ENCODE peak calls at places on chromosomes 7 and 10, in four cellular contexts. U is WTC11, E is K562, Y is H1. I is an unnamed sample.

GRCh38 chr7:35003679-35004278 is 33.5 kb downstream of the DPY19L1 start:
- DNase-seq in Y (no peak), E (peak), U (no peak), I (no peak)

GRCh38 chr7:5302577-5302976 is 19.8 kb downstream of the SLC29A4 start:
- DNase-seq in U (no peak), Y (no peak), E (no peak), I (no peak)

GRCh38 chr7:32163141-32163806 is 93.1 kb upstream of the PDE1C start:
- DNase-seq in U (no peak), E (no peak), Y (no peak), I (peak)

GRCh38 chr10:59362184-59362966 is at the start of gene FAM13C:
- DNase-seq in U (peak), E (no peak), Y (peak), I (peak)

GRCh38 chr10:34407227-34407626 is 407.9 kb downstream of the PARD3 start:
- DNase-seq in Y (no peak), E (no peak), U (no peak), I (peak)

GRCh38 chr10:24882047-24882698 is 70.2 kb downstream of the PRTFDC1 start:
- DNase-seq in Y (no peak), E (no peak), U (no peak), I (no peak)

GRCh38 chr7:31122649-31123058 is 70.5 kb downstream of the ADCYAP1R1 start:
- DNase-seq in Y (peak), E (peak), U (peak), I (peak)

GRCh38 chr7:142934056-142934455 is 510 bp upstream of the TRPV5 start:
- DNase-seq in E (no peak), U (no peak), Y (no peak), I (no peak)

GRCh38 chr7:37081436-37081835 is 357.1 kb upstream of the AOAH start:
- DNase-seq in Y (no peak), U (no peak), E (no peak), I (no peak)

GRCh38 chr10:34333513-34333912 is 481.6 kb downstream of the PARD3 start:
- DNase-seq in E (no peak), Y (no peak), U (no peak), I (no peak)

GRCh38 chr7:38600746-38601145 is 30.4 kb downstream of the AMPH start:
- DNase-seq in U (no peak), Y (no peak), E (no peak), I (no peak)

GRCh38 chr10:119688033-119688508 is 36.9 kb downstream of the BAG3 start:
- DNase-seq in Y (peak), E (no peak), U (no peak), I (no peak)

GRCh38 chr10:114526497-114527238 is 122.4 kb upstream of the AFAP1L2 start:
- DNase-seq in Y (peak), U (peak), E (no peak), I (peak)

GRCh38 chr10:110273474-110273873 is 31.2 kb downstream of the SMNDC1 start:
- DNase-seq in U (no peak), E (no peak), Y (no peak), I (no peak)

GRCh38 chr7:48139461-48139860 is 31.8 kb upstream of the ABCA13 start:
- DNase-seq in Y (no peak), U (peak), E (no peak), I (no peak)

GRCh38 chr7:80018941-80019808 is 115.5 kb upstream of the GNAI1 start:
- DNase-seq in Y (peak), E (peak), U (peak), I (peak)

GRCh38 chr7:127114739-127115265 is 137.9 kb downstream of the GRM8 start:
- DNase-seq in Y (no peak), U (no peak), E (no peak), I (no peak)

GRCh38 chr10:54799491-54799890 is 1.5 kb downstream of the PCDH15 start:
- DNase-seq in Y (no peak), U (no peak), E (no peak), I (no peak)

GRCh38 chr7:138603549-138604324 is 97.4 kb downstream of the SVOPL start:
- DNase-seq in Y (no peak), U (no peak), E (no peak), I (no peak)

GRCh38 chr10:124010563-124011131 is 82.8 kb downstream of the CHST15 start:
- DNase-seq in U (peak), E (peak), Y (peak), I (no peak)

GRCh38 chr10:103602028-103602851 is 108.7 kb downstream of the NEURL1 start:
- DNase-seq in E (no peak), Y (no peak), U (no peak), I (peak)

GRCh38 chr7:116122972-116123595 is 87.3 kb upstream of the TES start:
- DNase-seq in U (no peak), E (peak), Y (no peak), I (peak)

GRCh38 chr10:47104786-47105385 is 193.7 kb downstream of the PTPN20 start:
- DNase-seq in U (no peak), E (no peak), Y (no peak), I (no peak)

GRCh38 chr7:80047856-80048459 is 86.7 kb upstream of the GNAI1 start:
- DNase-seq in E (no peak), Y (no peak), U (no peak), I (peak)

GRCh38 chr7:134957005-134957404 is 29.3 kb upstream of the AGBL3 start:
- DNase-seq in E (no peak), Y (no peak), U (no peak), I (no peak)

GRCh38 chr7:151012921-151013347 is 11.4 kb downstream of the ATG9B start:
- DNase-seq in Y (no peak), U (peak), E (peak), I (peak)

GRCh38 chr10:28151636-28152035 is 151.2 kb downstream of the MPP7 start:
- DNase-seq in E (no peak), U (no peak), Y (no peak), I (no peak)

GRCh38 chr7:117807688-117808087 is 65.6 kb downstream of the CTTNBP2 start:
- DNase-seq in E (no peak), Y (no peak), U (no peak), I (no peak)

GRCh38 chr7:156604311-156604710 is 36.3 kb upstream of the RNF32 start:
- DNase-seq in E (no peak), Y (no peak), U (no peak), I (no peak)

GRCh38 chr10:131753336-131753735 is 147.5 kb upstream of the PPP2R2D start:
- DNase-seq in Y (no peak), E (no peak), U (no peak), I (no peak)

GRCh38 chr10:19412531-19412930 is 363.9 kb downstream of the MALRD1 start:
- DNase-seq in E (no peak), Y (no peak), U (no peak), I (peak)

GRCh38 chr7:46189255-46189790 is 268.3 kb upstream of the IGFBP3 start:
- DNase-seq in Y (no peak), E (no peak), U (no peak), I (no peak)

GRCh38 chr10:119316729-119317097 is 109.3 kb downstream of the GRK5 start:
- DNase-seq in Y (no peak), U (no peak), E (peak), I (no peak)

GRCh38 chr7:83861-84632 is 108.3 kb upstream of the FAM20C start:
- DNase-seq in E (no peak), Y (no peak), U (no peak), I (no peak)

GRCh38 chr10:22505923-22506685 is 160.8 kb downstream of the SPAG6 start:
- DNase-seq in Y (no peak), U (no peak), E (no peak), I (no peak)

GRCh38 chr10:11625019-11625735 is 13.7 kb upstream of the USP6NL start:
- DNase-seq in U (no peak), Y (no peak), E (no peak), I (no peak)

GRCh38 chr10:11205026-11205772 is 187.5 kb downstream of the CELF2 start:
- DNase-seq in Y (no peak), U (no peak), E (no peak), I (no peak)

GRCh38 chr7:130356121-130356759 is 11.6 kb downstream of the CPA5 start:
- DNase-seq in E (no peak), U (peak), Y (peak), I (peak)
- TF ChIP-seq USF2 in E (no peak), U (no peak), Y (no peak), I (no peak)

DNA sequence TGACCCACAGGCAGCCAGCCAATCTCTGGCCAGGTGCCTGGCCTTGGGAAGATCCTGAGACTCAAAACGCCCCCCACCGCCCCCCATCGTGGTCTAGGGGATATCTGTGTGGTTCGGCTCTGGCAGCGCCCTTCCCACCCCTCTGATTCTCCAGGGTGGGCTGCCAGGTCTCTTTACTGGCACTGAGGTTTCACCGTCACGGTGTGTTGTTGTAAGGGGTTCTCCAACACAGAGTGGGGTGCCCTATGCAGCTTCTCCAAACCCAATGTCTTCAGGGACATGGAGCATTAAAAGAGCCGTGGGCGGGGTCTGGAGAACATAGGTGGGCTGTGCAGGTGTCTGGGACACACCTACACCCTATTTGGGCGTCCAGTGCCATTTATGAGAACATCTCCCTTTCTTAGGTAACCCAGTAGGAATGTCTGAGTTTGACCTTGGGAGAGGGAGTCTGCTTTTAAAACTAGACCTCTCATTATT is 1.5 kb downstream of the MAFK start:
- DNase-seq in E (no peak), Y (no peak), U (no peak), I (no peak)
- TF ChIP-seq TEAD4 in E (no peak), Y (no peak), U (no peak), I (no peak)

DNA sequence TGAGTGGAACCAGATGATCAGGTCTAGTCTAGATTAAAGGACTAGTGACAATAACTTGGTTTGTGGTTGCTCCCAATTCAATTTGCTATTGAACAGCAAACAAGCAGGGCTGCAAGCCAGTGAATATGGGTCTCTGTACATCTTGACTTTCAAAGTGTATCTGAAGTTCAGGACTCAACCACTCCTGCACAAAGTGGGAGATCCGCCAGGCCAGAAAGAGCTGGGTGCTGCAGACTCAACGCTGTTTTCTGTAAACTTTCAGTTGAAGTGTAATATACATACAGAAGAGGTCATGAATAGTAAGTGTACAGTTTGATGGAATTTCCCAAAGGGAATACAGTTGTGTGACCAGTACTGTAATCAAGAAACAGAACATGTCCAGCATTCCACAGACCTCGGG is 416.6 kb downstream of the RPS24 start:
- DNase-seq in U (no peak), E (no peak), Y (no peak), I (no peak)
- TF ChIP-seq USF2 in U (no peak), E (no peak), Y (no peak), I (no peak)

GRCh38 chr7:21345361-21345760 is 82.5 kb upstream of the SP4 start:
- DNase-seq in U (peak), Y (no peak), E (no peak), I (no peak)
- TF ChIP-seq TEAD4 in U (no peak), Y (no peak), E (no peak), I (no peak)

GRCh38 chr7:17523813-17524741 is 225.6 kb downstream of the AHR start:
- DNase-seq in U (no peak), Y (no peak), E (no peak), I (no peak)
- TF ChIP-seq USF2 in U (no peak), Y (no peak), E (no peak), I (no peak)